ENCODE peak calls at places on chromosome 20, in seven cellular contexts. U is GM06990, Z is adrenal gland, R is heart left ventricle, V is cardiac muscle cell, A is testis, L is pancreas. O is an unnamed sample. For H3K36me3, the result is how much of the 10 kb centered on the place peaks cover.

GRCh38 chr20:1802385-1803215 is 92.6 kb upstream of the SIRPA start:
- DNase-seq in R (peak), Z (peak), L (peak), A (peak), U (peak), V (peak), O (peak)

GRCh38 chr20:9617940-9618339 is 103.5 kb downstream of the LAMP5 start:
- DNase-seq in Z (peak), V (peak), U (no peak), R (no peak), L (peak), A (peak), O (no peak)

GRCh38 chr20:1241456-1241855 is 15.6 kb downstream of the RAD21L1 start:
- DNase-seq in V (no peak), U (no peak), R (no peak), Z (no peak), L (no peak), A (no peak), O (no peak)

GRCh38 chr20:25695532-25696383 is 895 bp downstream of the ZNF337 start:
- DNase-seq in R (no peak), L (no peak), U (no peak), V (no peak), A (no peak), Z (peak), O (peak)

GRCh38 chr20:19185083-19185482 is 27.4 kb upstream of the SLC24A3 start:
- DNase-seq in R (no peak), V (no peak), U (no peak), A (no peak), L (no peak), Z (no peak), O (no peak)

GRCh38 chr20:31707258-31707615 is 15.4 kb downstream of the BCL2L1 start:
- DNase-seq in A (no peak), Z (no peak), U (no peak), V (no peak), R (no peak), L (no peak), O (no peak)

GRCh38 chr20:20831794-20832193 is 119.3 kb upstream of the RALGAPA2 start:
- DNase-seq in Z (no peak), R (no peak), A (no peak), U (no peak), V (no peak), L (no peak), O (no peak)

GRCh38 chr20:53693265-53693871 is 99.7 kb upstream of the ZNF217 start:
- DNase-seq in A (no peak), L (no peak), R (no peak), V (no peak), U (no peak), Z (no peak), O (no peak)

GRCh38 chr20:48773837-48774418 is 53.9 kb downstream of the PREX1 start:
- DNase-seq in L (no peak), A (no peak), Z (peak), U (no peak), R (no peak), V (no peak), O (no peak)

GRCh38 chr20:23159256-23159922 is 73.3 kb upstream of the CD93 start:
- DNase-seq in R (no peak), V (no peak), U (no peak), L (no peak), A (no peak), Z (no peak), O (no peak)

GRCh38 chr20:4289875-4290274 is 274.5 kb upstream of the RNF24 start:
- DNase-seq in V (no peak), Z (no peak), R (no peak), A (no peak), L (no peak), U (no peak), O (no peak)

DNA sequence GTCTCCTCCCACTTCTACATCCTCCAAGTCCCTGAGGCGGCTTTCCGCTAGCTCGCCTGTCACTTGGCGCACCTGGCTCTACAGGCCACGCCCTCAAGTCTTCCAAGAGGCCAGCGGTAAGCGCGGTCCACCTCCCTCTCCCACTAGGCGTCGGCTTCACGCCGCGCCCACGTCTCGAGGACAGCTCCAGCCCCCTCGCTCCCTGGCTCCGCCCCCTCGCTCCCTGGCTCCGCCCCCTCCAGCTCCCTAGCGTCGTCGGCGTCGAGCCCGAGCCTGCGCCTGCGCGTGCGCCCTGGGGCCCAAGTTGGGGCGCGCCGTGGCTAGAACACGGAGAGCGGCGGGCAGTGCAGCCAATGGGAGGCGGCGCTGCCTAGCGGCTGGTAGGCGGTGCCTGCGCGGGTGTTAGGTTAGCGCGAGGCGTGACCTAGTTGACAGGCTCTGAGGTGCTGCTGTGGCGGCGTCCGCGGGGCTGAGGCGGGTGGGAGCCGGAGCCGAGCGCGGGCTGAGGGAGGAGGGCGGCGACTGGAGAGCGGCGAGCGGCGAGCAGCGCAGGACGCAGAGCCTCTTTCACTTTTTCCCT is at the start of gene MACROD2:
- DNase-seq in V (peak), L (peak), U (peak), A (peak), R (peak), Z (peak), O (peak)
- H3K4me3 ChIP-seq in V (peak), L (peak), U (no peak), A (peak), R (peak), Z (peak), O (peak)

GRCh38 chr20:58033026-58033536 is 195.4 kb downstream of the ANKRD60 start:
- DNase-seq in U (no peak), Z (no peak), V (no peak), R (no peak), L (no peak), A (no peak), O (no peak)
- TF ChIP-seq CTCF in U (no peak), Z (no peak), V (no peak), R (no peak), L (no peak), A (no peak), O (no peak)

DNA sequence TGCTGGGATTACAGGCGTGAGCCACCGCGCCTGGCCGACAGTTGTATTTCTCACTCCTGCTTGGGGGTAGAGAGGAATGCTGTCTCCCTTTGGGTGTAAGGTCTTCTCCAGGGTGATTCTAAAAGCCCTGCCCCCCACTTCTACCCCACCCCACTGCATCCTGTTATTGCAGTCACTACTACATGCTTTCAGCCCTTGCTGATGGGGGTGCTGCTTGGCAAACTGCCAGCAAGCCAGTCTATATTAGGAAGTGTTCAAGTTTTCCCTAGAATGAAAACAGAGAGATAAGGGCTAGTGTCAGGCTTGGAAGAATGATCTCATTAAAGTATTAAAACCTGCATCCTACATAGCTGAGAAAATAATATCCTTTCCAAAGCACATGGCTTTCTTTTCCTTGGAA is 31.3 kb downstream of the TTI1 start:
- DNase-seq in V (peak), L (no peak), R (no peak), U (no peak), Z (no peak), A (no peak), O (no peak)
- H3K36me3 ChIP-seq in V (under half), L (under half), R (under half), U (under half), Z (under half), A (under half), O (under half)

GRCh38 chr20:62055106-62055861 is 10.4 kb downstream of the TAF4 start:
- DNase-seq in R (no peak), V (no peak), Z (no peak), A (no peak), U (no peak), L (no peak), O (no peak)
- H3K4me3 ChIP-seq in R (no peak), V (no peak), Z (no peak), A (no peak), U (no peak), L (no peak), O (no peak)

DNA sequence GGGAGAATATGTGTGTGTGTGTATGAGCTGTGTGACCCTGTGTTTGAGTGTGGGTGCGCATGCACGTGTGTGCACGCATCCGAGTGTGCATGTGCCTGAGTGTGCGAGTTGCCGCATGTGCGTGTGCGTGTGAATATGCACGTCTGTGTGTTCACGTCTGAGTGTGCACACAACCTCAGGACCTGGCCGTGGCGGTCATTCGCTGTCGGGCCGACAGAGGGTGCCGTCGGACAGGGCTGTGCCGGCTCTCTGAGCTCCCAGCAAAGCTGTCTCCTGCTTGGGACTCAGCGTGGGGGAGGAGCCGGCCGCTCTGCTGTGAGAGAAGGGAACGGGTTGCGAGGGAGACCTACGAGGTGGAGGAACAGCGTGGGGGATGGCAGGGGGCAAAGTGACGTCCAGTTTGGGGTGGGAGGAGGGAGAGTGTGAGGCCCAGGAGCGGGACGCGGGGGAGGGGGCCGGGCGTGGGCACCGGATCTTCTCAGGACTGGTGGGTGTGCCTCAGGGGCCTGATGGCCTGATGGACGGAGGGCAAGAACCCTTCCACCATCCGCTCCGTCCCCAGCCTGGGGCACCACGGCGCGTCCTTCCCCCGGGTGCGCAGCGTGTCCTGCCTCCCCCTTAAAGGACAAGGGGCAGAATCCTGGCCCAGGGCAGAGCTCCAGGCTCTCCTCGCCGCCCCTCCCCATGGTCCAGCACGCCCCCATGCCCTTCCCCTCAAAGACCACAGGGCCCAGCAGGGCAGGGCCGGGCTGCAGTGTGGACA is 19.9 kb downstream of the SLC17A9 start:
- DNase-seq in L (peak), R (peak), A (peak), Z (peak), V (peak), U (peak), O (peak)
- TF ChIP-seq CTCF in L (peak), R (peak), A (peak), Z (peak), V (peak), U (peak), O (peak)

GRCh38 chr20:17946040-17946439 is 22.6 kb downstream of the SNX5 start:
- DNase-seq in Z (no peak), A (no peak), R (no peak), V (no peak), U (no peak), L (no peak), O (no peak)

GRCh38 chr20:17941826-17942196 is 26.8 kb downstream of the SNX5 start:
- DNase-seq in V (no peak), A (no peak), Z (no peak), L (no peak), U (no peak), R (no peak), O (no peak)

GRCh38 chr20:17941087-17941825 is 27.3 kb downstream of the SNX5 start:
- DNase-seq in A (no peak), U (no peak), R (no peak), Z (no peak), V (no peak), L (no peak), O (no peak)

GRCh38 chr20:17944854-17945474 is 23.6 kb downstream of the SNX5 start:
- DNase-seq in V (no peak), U (no peak), L (no peak), Z (no peak), A (no peak), R (no peak), O (no peak)

GRCh38 chr20:17943343-17943742 is 25.3 kb downstream of the SNX5 start:
- DNase-seq in Z (no peak), U (peak), V (no peak), L (no peak), A (no peak), R (no peak), O (no peak)
- H3K36me3 ChIP-seq in Z (half or more), U (under half), V (half or more), L (under half), A (under half), R (under half), O (half or more)

GRCh38 chr20:37672143-37672542 is 21.7 kb upstream of the CTNNBL1 start:
- DNase-seq in Z (no peak), U (no peak), R (no peak), V (no peak), L (no peak), A (no peak), O (no peak)

GRCh38 chr20:37668166-37668565 is 25.7 kb upstream of the CTNNBL1 start:
- DNase-seq in A (no peak), R (no peak), U (no peak), L (no peak), Z (no peak), V (no peak), O (no peak)

GRCh38 chr20:37670426-37670825 is 23.4 kb upstream of the CTNNBL1 start:
- DNase-seq in Z (peak), R (no peak), L (peak), V (no peak), A (peak), U (no peak), O (peak)

GRCh38 chr20:37669773-37670236 is 24.0 kb upstream of the CTNNBL1 start:
- DNase-seq in R (no peak), L (no peak), U (no peak), Z (no peak), A (no peak), V (no peak), O (no peak)

GRCh38 chr20:37669062-37669772 is 24.6 kb upstream of the CTNNBL1 start:
- DNase-seq in Z (no peak), L (no peak), V (no peak), U (no peak), A (no peak), R (no peak), O (no peak)
- H3K4me3 ChIP-seq in Z (no peak), L (no peak), V (no peak), U (no peak), A (no peak), R (no peak), O (no peak)

GRCh38 chr20:49982346-49983122 is at the start of gene SNAI1:
- DNase-seq in L (peak), V (peak), U (peak), A (peak), R (peak), Z (peak), O (peak)
- TF ChIP-seq CTCF in L (no peak), V (peak), U (peak), A (peak), R (peak), Z (no peak), O (peak)

DNA sequence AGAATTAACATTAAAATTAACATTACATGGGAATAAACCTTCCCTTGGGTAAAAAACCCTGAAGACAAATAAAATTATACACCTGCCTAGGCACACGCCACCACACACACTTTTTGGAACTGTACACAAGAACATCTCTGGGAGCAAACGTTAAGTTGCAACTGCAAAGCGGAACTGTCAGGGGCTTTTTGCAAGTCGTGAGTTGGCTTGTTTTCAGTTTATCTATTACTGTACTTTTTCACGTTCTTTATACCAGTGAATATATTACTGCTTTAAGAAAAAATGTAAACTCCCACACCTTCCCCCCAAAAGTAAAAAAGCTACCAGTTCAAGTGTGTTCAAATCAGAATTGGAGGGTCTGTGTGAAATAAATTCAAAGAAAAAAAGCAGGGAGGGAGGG is 65.5 kb upstream of the NFATC2 start:
- DNase-seq in U (no peak), Z (no peak), R (no peak), A (no peak), L (no peak), V (no peak), O (no peak)
- H3K36me3 ChIP-seq in U (under half), Z (under half), R (under half), A (under half), L (under half), V (under half), O (under half)